ENCODE peak calls at places on chromosomes 6 and 20, in four cellular contexts. M, C, A and P are unnamed samples.
A peak's percentile ranks its signal among the peaks of the same experiment; 100 is the strongest.

GRCh38 chr20:50363027-50363426 is 147.2 kb upstream of the PTPN1 start:
- DNase-seq in A (no peak), M (no peak), C (no peak), P (no peak)

GRCh38 chr6:163564536-163564935 is 150.0 kb downstream of the QKI start:
- DNase-seq in C (no peak), M (no peak), A (no peak), P (no peak)

GRCh38 chr6:34457392-34457746 is 8.5 kb upstream of the PACSIN1 start:
- DNase-seq in A (no peak), M (no peak), C (no peak), P (no peak)

GRCh38 chr6:21079468-21080048 is 514.0 kb upstream of the SOX4 start:
- DNase-seq in C (no peak), A (no peak), M (no peak), P (no peak)

GRCh38 chr20:23317081-23317480 is 33.5 kb upstream of the NXT1 start:
- DNase-seq in C (no peak), A (no peak), M (no peak), P (no peak)

GRCh38 chr6:4660377-4661321 is 115.6 kb upstream of the CDYL start:
- DNase-seq in M (no peak), C (no peak), A (no peak), P (no peak)

GRCh38 chr6:43472515-43472914 is 4.9 kb upstream of the TJAP1 start:
- DNase-seq in A (no peak), C (no peak), M (no peak), P (no peak)

GRCh38 chr20:25319241-25320034 is 71.2 kb downstream of the ABHD12 start:
- DNase-seq in M (no peak), A (no peak), C (no peak), P (no peak)

GRCh38 chr6:27791182-27791939 is 120.8 kb downstream of the OR2B2 start:
- DNase-seq in M (peak; percentile 45), C (peak; percentile 36), A (peak; percentile 75), P (peak; percentile 20)

GRCh38 chr20:62496525-62497218 is 20.9 kb upstream of the GATA5 start:
- DNase-seq in M (no peak), C (no peak), A (no peak), P (no peak)

GRCh38 chr6:15114061-15114460 is 131.8 kb upstream of the JARID2 start:
- DNase-seq in M (no peak), A (no peak), C (no peak), P (no peak)

GRCh38 chr6:162940426-162940825 is 212.7 kb downstream of the PACRG start:
- DNase-seq in C (no peak), M (no peak), A (no peak), P (no peak)

GRCh38 chr6:154754152-154754551 is 20.9 kb downstream of the SCAF8 start:
- DNase-seq in A (no peak), M (no peak), C (no peak), P (no peak)

GRCh38 chr6:12241493-12242214 is 48.5 kb upstream of the EDN1 start:
- DNase-seq in C (no peak), M (no peak), A (no peak), P (no peak)

GRCh38 chr6:100453701-100454521 is 10.8 kb downstream of the SIM1 start:
- DNase-seq in C (no peak), M (no peak), A (no peak), P (no peak)

GRCh38 chr6:53765270-53765669 is 29.5 kb upstream of the LRRC1 start:
- DNase-seq in C (no peak), M (no peak), A (no peak), P (no peak)

GRCh38 chr6:150835620-150836019 is 29.9 kb upstream of the MTHFD1L start:
- DNase-seq in A (peak; percentile 61), C (no peak), M (no peak), P (no peak)

GRCh38 chr20:13794667-13795066 is 9.8 kb downstream of the NDUFAF5 start:
- DNase-seq in C (no peak), A (no peak), M (no peak), P (no peak)

GRCh38 chr6:109073344-109074235 is 21.1 kb downstream of the SESN1 start:
- DNase-seq in C (no peak), M (no peak), A (peak; percentile 56), P (no peak)

GRCh38 chr6:25583099-25583498 is 68.9 kb upstream of the SCGN start:
- DNase-seq in M (no peak), C (no peak), A (no peak), P (no peak)

GRCh38 chr6:140271759-140272377 is 897.4 kb upstream of the CITED2 start:
- DNase-seq in A (no peak), M (no peak), C (no peak), P (no peak)

GRCh38 chr6:160523223-160523622 is 140.9 kb downstream of the LPA start:
- DNase-seq in A (no peak), M (no peak), C (no peak), P (no peak)

GRCh38 chr6:160519603-160520042 is 144.5 kb downstream of the LPA start:
- DNase-seq in M (no peak), A (peak; percentile 22), C (no peak), P (no peak)

GRCh38 chr6:160519133-160519532 is 144.9 kb downstream of the LPA start:
- DNase-seq in C (no peak), A (no peak), M (no peak), P (no peak)

GRCh38 chr6:160520043-160520904 is 143.8 kb downstream of the LPA start:
- DNase-seq in C (peak; percentile 65), A (no peak), M (peak; percentile 75), P (peak; percentile 90)
- H3K27ac ChIP-seq in C (peak overlapping the region; percentile 69), A (no peak overlapping the region), M (peak overlapping the region; percentile 76), P (peak overlapping the region; percentile 70)

GRCh38 chr6:16398587-16398986 is 160.2 kb downstream of the GMPR start:
- DNase-seq in M (no peak), A (no peak), C (no peak), P (no peak)

GRCh38 chr6:16400248-16400760 is 161.9 kb downstream of the GMPR start:
- DNase-seq in C (no peak), M (no peak), A (no peak), P (no peak)

GRCh38 chr6:16397623-16398022 is 159.2 kb downstream of the GMPR start:
- DNase-seq in M (no peak), C (no peak), A (no peak), P (no peak)

GRCh38 chr6:16396497-16397319 is 158.3 kb downstream of the GMPR start:
- DNase-seq in M (no peak), A (no peak), C (no peak), P (no peak)

GRCh38 chr6:16399198-16399597 is 160.8 kb downstream of the GMPR start:
- DNase-seq in M (no peak), A (no peak), C (no peak), P (no peak)
- H3K27ac ChIP-seq in M (no peak overlapping the region), A (no peak overlapping the region), C (no peak overlapping the region), P (no peak overlapping the region)

GRCh38 chr20:37816726-37817125 is 86.2 kb upstream of the VSTM2L start:
- DNase-seq in A (no peak), M (no peak), C (no peak), P (no peak)

GRCh38 chr20:37827605-37828004 is 75.3 kb upstream of the VSTM2L start:
- DNase-seq in C (no peak), M (no peak), A (no peak), P (no peak)

GRCh38 chr20:37816003-37816402 is 86.9 kb upstream of the VSTM2L start:
- DNase-seq in A (no peak), C (no peak), M (no peak), P (no peak)

GRCh38 chr20:37823276-37823980 is 79.5 kb upstream of the VSTM2L start:
- DNase-seq in A (no peak), M (no peak), C (no peak), P (no peak)

GRCh38 chr20:37821691-37822655 is 81.0 kb upstream of the VSTM2L start:
- DNase-seq in M (no peak), C (no peak), A (no peak), P (no peak)
- H3K27ac ChIP-seq in M (no peak overlapping the region), C (no peak overlapping the region), A (no peak overlapping the region), P (no peak overlapping the region)

DNA sequence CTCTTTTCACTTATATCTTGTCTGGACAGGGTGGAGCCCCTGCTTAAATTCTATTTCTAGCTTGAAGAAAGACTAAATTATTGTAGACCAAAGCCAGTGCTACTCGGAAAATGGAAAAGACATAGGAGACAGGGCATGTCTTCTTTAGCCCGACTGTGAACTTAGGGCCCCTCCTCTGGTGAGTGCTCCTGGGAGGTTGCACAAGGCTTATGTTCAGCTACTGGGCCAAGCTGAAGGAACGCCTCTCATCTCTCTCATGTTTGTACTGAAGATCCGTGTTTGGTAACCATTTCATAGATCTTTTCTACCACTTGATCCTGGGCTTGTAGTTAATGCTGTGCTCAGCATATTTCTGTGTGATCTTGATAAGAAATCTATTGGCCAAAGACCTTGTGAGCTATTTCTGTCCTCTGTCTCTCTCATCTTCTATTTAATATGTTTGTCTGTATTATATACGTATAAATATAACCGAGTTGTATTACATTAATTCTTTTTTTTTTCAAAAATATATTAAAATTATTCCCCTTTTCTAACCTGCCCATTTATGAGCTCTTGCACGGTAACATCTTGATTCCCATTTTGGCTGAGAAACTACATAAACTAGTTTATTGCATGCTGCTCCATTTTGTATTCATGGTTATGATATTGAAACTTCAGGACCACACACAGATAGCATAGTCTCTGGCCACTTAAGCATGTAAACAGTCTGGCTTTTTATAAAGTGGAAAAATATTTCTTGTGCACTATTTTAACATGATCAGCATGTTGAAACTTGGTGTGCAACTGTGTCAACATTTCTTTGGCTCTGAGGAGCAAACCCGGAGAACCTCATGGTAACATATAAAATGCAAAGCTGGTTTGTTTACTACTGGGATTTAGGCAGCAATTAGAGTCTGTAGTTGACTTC is 70.5 kb downstream of the SLX4IP start:
- DNase-seq in M (no peak), C (no peak), A (no peak), P (no peak)
- H3K27ac ChIP-seq in M (peak overlapping the region; percentile 51), C (peak overlapping the region; percentile 62), A (no peak overlapping the region), P (no peak overlapping the region)

DNA sequence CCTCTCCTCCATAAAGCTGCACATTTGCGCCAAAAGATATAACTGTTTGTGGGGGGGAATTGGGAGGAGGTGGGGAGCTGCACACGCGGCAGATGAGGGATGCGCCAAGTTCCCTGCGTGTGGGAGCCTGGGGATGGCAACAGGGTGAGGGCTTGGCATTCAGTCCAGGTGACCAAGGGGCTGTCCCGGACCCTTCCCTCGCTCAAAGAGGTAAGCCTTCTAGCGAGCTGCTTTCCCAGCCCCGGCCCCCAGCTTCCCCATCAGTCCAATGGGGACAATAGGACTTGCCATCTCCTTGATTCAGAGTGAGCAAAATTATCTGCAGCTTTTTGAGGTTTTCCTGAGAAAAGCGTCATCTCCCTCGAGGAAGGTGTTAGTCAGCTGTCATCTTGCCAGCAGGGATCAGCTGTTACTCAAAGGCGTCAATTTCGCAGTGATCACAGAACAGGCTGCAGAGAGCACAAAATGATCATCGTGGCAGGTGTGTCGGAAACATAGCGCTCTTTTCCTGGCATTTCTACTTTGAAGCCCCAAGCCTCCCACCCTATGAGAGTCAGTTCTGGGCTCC is 21.3 kb downstream of the ZNF831 start:
- DNase-seq in M (no peak), A (no peak), C (no peak), P (no peak)
- H3K27ac ChIP-seq in M (no peak overlapping the region), A (no peak overlapping the region), C (no peak overlapping the region), P (no peak overlapping the region)

DNA sequence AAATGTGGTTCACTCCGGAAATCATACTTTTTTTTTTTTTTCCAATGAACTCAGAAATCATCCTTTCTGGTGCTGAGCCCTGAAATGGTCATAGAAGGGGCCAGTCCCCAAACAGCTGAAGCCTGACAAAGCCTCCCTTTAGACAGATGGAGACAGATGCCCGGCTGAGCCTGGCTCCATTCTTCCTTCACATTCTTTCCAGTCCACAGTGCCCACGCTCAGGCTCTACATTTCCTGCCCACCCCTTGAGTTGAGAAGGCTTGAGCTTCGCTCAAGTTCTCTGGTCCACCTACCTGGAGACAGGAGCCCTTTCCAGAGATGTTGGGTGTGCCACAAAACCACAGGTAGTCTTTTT is 41.2 kb downstream of the KCNK5 start:
- DNase-seq in A (no peak), M (no peak), C (no peak), P (no peak)
- H3K27ac ChIP-seq in A (no peak overlapping the region), M (no peak overlapping the region), C (peak overlapping the region; percentile 47), P (no peak overlapping the region)

GRCh38 chr20:45037635-45038034 is 63.3 kb downstream of the KCNS1 start:
- DNase-seq in M (no peak), C (no peak), A (no peak), P (no peak)
- H3K27ac ChIP-seq in M (no peak overlapping the region), C (no peak overlapping the region), A (no peak overlapping the region), P (no peak overlapping the region)